ENCODE peak calls at places on chromosomes 4 and X, in ten cellular contexts. Z is activated CD4-positive, alpha-beta T cell treated with anti-CD3 and anti-CD28 coated beads, Interleukin-2, amount 50 U/mL, for 24 hours; P is lower lobe of right lung; L is naive thymus-derived CD8-positive, alpha-beta T cell; Q is CD8-positive, alpha-beta T cell; I is cardiac muscle cell; O is ureter; J is stromal cell of bone marrow; F is germinal center; A is Daoy. T is an unnamed sample.

GRCh38 chr4:140213116-140213515 is 59.1 kb upstream of the MAML3 start:
- DNase-seq in I (no peak), A (no peak), Q (no peak), F (no peak), P (no peak), Z (no peak), O (no peak), J (no peak), L (no peak), T (no peak)

GRCh38 chrX:40169193-40170086 is 71.7 kb upstream of the BCOR start:
- DNase-seq in L (no peak), Z (peak), J (no peak), P (peak), I (peak), A (peak), Q (peak), F (peak), O (peak), T (peak)

GRCh38 chr4:140252144-140252741 is 98.3 kb upstream of the MAML3 start:
- DNase-seq in F (no peak), P (peak), J (no peak), Q (no peak), I (no peak), Z (no peak), L (no peak), A (peak), O (no peak), T (no peak)

GRCh38 chr4:97106161-97106560 is 1037.1 kb downstream of the STPG2 start:
- DNase-seq in L (no peak), J (no peak), I (no peak), P (no peak), A (no peak), O (no peak), Z (no peak), Q (no peak), F (no peak), T (no peak)

GRCh38 chrX:47662144-47662657 is 3.2 kb upstream of the UXT start:
- DNase-seq in A (peak), L (no peak), F (no peak), P (no peak), Z (peak), J (peak), I (no peak), Q (no peak), O (no peak), T (no peak)

GRCh38 chr4:10336471-10336870 is 120.8 kb downstream of the ZNF518B start:
- DNase-seq in F (no peak), I (no peak), O (no peak), J (no peak), Z (no peak), P (no peak), L (no peak), A (no peak), Q (no peak), T (no peak)

GRCh38 chr4:92477309-92477708 is 173.5 kb downstream of the GRID2 start:
- DNase-seq in I (no peak), L (no peak), Z (no peak), A (no peak), O (no peak), P (no peak), F (no peak), Q (no peak), J (no peak), T (no peak)

GRCh38 chrX:29726811-29727210 is 488.6 kb upstream of the MAGEB2 start:
- DNase-seq in F (no peak), Q (no peak), P (no peak), I (no peak), L (no peak), J (no peak), Z (no peak), A (no peak), O (no peak), T (no peak)

GRCh38 chrX:119174900-119175299 is 47.3 kb upstream of the KIAA1210 start:
- DNase-seq in O (no peak), P (no peak), Q (no peak), Z (no peak), L (no peak), F (no peak), J (no peak), A (no peak), I (no peak), T (no peak)

GRCh38 chr4:2958446-2958845 is 4.8 kb downstream of the NOP14 start:
- DNase-seq in J (no peak), Z (no peak), O (no peak), L (no peak), I (no peak), P (no peak), A (peak), F (no peak), Q (no peak), T (no peak)

GRCh38 chrX:17441965-17442364 is 67.0 kb downstream of the NHS start:
- DNase-seq in P (no peak), O (no peak), L (no peak), F (no peak), Z (no peak), J (peak), A (peak), I (no peak), Q (no peak), T (no peak)

GRCh38 chr4:26331380-26331945 is 10.6 kb downstream of the RBPJ start:
- DNase-seq in J (no peak), L (no peak), F (no peak), P (no peak), Q (no peak), I (no peak), A (no peak), Z (no peak), O (no peak), T (no peak)

GRCh38 chr4:165631912-165632311 is 241.1 kb upstream of the TLL1 start:
- DNase-seq in J (no peak), Q (no peak), P (no peak), Z (no peak), I (no peak), O (no peak), A (no peak), F (no peak), L (no peak), T (no peak)

GRCh38 chr4:15396157-15396800 is 31.6 kb upstream of the C1QTNF7 start:
- DNase-seq in J (no peak), F (peak), Q (peak), L (peak), Z (peak), O (no peak), I (peak), A (peak), P (peak), T (peak)

GRCh38 chr4:10333942-10334341 is 123.3 kb downstream of the ZNF518B start:
- DNase-seq in A (no peak), L (no peak), P (no peak), Z (no peak), J (no peak), O (no peak), Q (no peak), F (no peak), I (no peak), T (no peak)

GRCh38 chr4:87853891-87854290 is 21.1 kb downstream of the MEPE start:
- DNase-seq in Q (no peak), J (no peak), P (no peak), F (no peak), A (no peak), Z (no peak), L (no peak), O (no peak), I (no peak), T (no peak)

GRCh38 chr4:75146223-75146622 is 213.3 kb downstream of the PARM1 start:
- DNase-seq in L (no peak), A (no peak), Q (no peak), Z (no peak), I (no peak), O (no peak), F (no peak), P (no peak), J (no peak), T (no peak)

GRCh38 chrX:37425370-37425769 is 76.2 kb downstream of the PRRG1 start:
- DNase-seq in O (no peak), A (no peak), J (no peak), Q (no peak), I (peak), Z (no peak), L (no peak), F (no peak), P (no peak), T (no peak)

GRCh38 chrX:85052636-85053343 is 49.1 kb downstream of the APOOL start:
- DNase-seq in Q (no peak), J (peak), I (no peak), L (no peak), P (no peak), F (no peak), Z (no peak), O (no peak), A (peak), T (no peak)

GRCh38 chr4:12965334-12965733 is 518.8 kb downstream of the RAB28 start:
- DNase-seq in P (no peak), A (no peak), O (no peak), J (no peak), I (no peak), F (no peak), Q (no peak), L (no peak), Z (no peak), T (no peak)

GRCh38 chrX:120840826-120841225 is 34.8 kb downstream of the CT47B1 start:
- DNase-seq in L (no peak), P (no peak), I (no peak), J (no peak), A (peak), Z (no peak), F (no peak), O (no peak), Q (no peak), T (no peak)

GRCh38 chr4:140256335-140256734 is 102.4 kb upstream of the MAML3 start:
- DNase-seq in J (no peak), I (no peak), L (no peak), O (no peak), P (no peak), Z (no peak), F (no peak), Q (no peak), A (peak), T (no peak)

GRCh38 chrX:154313147-154313546 is 17.6 kb downstream of the TKTL1 start:
- DNase-seq in J (no peak), Z (no peak), F (no peak), I (no peak), A (no peak), P (no peak), Q (no peak), L (no peak), O (no peak), T (no peak)

GRCh38 chrX:150842198-150842553 is 56.3 kb downstream of the CD99L2 start:
- DNase-seq in F (no peak), J (no peak), Z (no peak), Q (no peak), L (no peak), P (no peak), O (no peak), I (no peak), A (no peak), T (no peak)